ENCODE peak calls at places on chromosomes 7 and 10, in seven cellular contexts. T, D, H, B, U, G and V are unnamed samples. For H3K9me3, the result is how much of the 10 kb centered on the place peaks cover.

GRCh38 chr10:8416192-8416701 is 361.8 kb downstream of the GATA3 start:
- DNase-seq in H (no peak), G (no peak), U (no peak), T (no peak), D (no peak), B (no peak), V (no peak)

GRCh38 chr7:105769951-105770628 is 106.3 kb downstream of the ATXN7L1 start:
- DNase-seq in G (no peak), D (no peak), B (peak), U (no peak), T (no peak), H (no peak), V (no peak)

GRCh38 chr10:3043512-3044368 is 23.6 kb upstream of the PFKP start:
- DNase-seq in U (peak), D (peak), G (peak), H (peak), T (no peak), B (peak), V (peak)

GRCh38 chr10:32105782-32106382 is 49.7 kb upstream of the KIF5B start:
- DNase-seq in D (no peak), G (no peak), U (no peak), H (no peak), B (no peak), T (no peak), V (no peak)

GRCh38 chr7:155219947-155220769 is 77.5 kb upstream of the INSIG1 start:
- DNase-seq in H (no peak), D (peak), T (no peak), U (no peak), B (peak), G (no peak), V (no peak)

GRCh38 chr10:72030762-72031543 is 57.4 kb downstream of the SPOCK2 start:
- DNase-seq in D (no peak), B (no peak), H (peak), G (no peak), U (no peak), T (no peak), V (peak)

GRCh38 chr7:2242541-2243482 is 786 bp downstream of the NUDT1 start:
- DNase-seq in B (peak), U (no peak), H (no peak), G (peak), D (no peak), T (no peak), V (peak)

GRCh38 chr10:77892761-77893160 is 33.8 kb downstream of the DLG5 start:
- DNase-seq in H (no peak), D (no peak), B (no peak), U (no peak), T (no peak), G (no peak), V (no peak)

GRCh38 chr7:105621617-105622016 is 40.3 kb upstream of the EFCAB10 start:
- DNase-seq in B (peak), G (no peak), T (no peak), D (no peak), U (no peak), H (no peak), V (peak)

GRCh38 chr7:84803979-84804378 is 382.9 kb downstream of the SEMA3D start:
- DNase-seq in G (no peak), D (no peak), T (no peak), U (no peak), B (no peak), H (no peak), V (no peak)

GRCh38 chr7:29337628-29338116 is 143.1 kb downstream of the CHN2 start:
- DNase-seq in G (no peak), B (no peak), H (peak), T (no peak), U (no peak), D (no peak), V (no peak)

GRCh38 chr10:124392651-124393342 is 25.9 kb downstream of the OAT start:
- DNase-seq in B (no peak), D (no peak), G (no peak), T (no peak), U (no peak), H (peak), V (no peak)

DNA sequence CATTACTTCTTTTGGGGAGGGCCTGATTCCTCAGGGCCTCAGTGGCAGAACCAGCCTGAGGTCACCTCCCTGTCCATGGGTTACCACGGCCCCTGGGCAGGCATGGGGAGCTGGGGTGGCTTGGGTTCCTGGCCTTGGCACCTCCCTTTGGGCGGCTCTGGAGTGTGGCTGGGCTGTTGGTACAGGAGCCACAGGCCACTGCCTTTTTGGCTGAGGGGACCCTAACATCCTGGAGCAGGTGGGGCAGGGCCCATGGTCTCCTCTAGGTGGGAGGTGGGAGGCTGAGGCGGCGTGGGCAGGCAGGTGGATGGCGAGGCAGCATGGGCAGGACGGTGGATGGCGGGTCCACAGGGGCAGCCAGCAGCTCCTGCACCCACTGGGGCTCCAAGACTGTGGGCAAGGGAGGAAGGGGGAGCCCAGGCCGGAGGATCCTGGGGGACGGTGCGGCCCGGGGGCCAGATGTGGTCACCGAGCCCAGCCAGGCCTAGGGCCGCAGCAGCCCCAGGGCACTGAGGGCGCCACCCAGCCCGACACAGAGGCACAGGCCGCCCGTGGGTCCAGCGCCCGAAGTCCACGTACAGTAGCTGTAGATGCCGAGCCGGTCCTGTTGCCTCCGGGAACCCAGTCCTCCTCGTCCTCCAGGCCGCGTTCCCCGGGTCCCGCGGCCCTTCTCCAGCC is 2.4 kb upstream of the SYCE1 start:
- DNase-seq in G (no peak), T (no peak), D (no peak), H (no peak), B (no peak), U (no peak), V (no peak)
- H3K9me3 ChIP-seq in G (under half), T (under half), D (under half), H (under half), B (under half), U (under half), V (under half)

DNA sequence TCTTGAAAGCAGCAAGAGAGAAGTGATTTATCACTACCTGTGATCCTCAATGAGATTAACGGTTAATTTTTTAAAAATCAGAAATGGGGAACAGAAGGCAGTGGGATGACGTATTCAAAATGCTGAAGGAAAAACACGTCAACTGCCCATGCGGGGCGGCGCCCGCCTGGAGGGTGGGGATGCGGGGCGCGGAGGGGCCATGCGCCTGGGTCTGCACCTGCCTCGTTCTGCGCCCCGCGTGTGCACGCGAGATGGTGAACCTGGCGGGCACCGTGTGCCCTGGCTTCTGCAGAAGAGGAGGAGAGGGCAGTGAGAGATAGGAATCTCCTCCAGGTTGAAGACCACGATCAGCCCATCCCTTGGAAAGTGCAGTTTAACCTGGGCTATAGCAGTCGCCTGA is 79.3 kb upstream of the ZNF32 start:
- DNase-seq in U (no peak), D (no peak), H (no peak), B (no peak), G (no peak), T (no peak), V (no peak)
- H3K9me3 ChIP-seq in U (under half), D (under half), H (under half), B (under half), G (under half), T (under half), V (under half)

GRCh38 chr7:27241189-27242045 is 1.2 kb upstream of the EVX1 start:
- DNase-seq in D (no peak), H (no peak), G (no peak), B (no peak), U (no peak), T (no peak), V (no peak)
- H3K9me3 ChIP-seq in D (under half), H (under half), G (under half), B (under half), U (under half), T (under half), V (under half)

DNA sequence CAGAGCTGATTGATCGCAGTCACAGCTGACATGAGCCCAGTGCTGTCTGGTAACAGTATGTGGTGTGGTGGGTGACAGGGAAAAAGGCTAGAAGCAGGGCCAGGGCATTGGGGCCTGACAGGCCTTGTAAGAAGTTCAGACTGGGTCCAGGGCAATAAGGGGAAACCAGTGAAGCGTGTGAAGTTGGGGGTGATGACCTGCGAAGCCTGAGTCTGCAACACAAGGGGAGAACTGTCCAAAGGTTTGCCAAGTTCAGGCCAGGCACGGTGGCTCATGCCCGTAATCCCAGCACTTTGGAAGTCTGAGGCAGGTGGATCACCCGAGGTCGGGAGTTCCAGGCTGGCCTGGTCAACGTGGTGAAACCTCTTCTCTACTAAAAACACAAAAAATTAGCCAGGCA is 983.9 kb upstream of the ZNF722 start:
- DNase-seq in B (no peak), T (no peak), D (no peak), U (no peak), G (no peak), H (no peak), V (no peak)
- H3K9me3 ChIP-seq in B (under half), T (half or more), D (under half), U (under half), G (under half), H (under half), V (under half)

GRCh38 chr7:158084555-158084954 is 503.1 kb downstream of the PTPRN2 start:
- DNase-seq in B (no peak), D (no peak), H (no peak), G (no peak), U (no peak), T (no peak), V (no peak)
- H3K9me3 ChIP-seq in B (under half), D (under half), H (under half), G (under half), U (under half), T (half or more), V (under half)

GRCh38 chr7:52959878-52960660 is 75.4 kb upstream of the POM121L12 start:
- DNase-seq in T (no peak), B (no peak), U (no peak), D (no peak), G (no peak), H (no peak), V (no peak)
- H3K9me3 ChIP-seq in T (under half), B (under half), U (under half), D (under half), G (under half), H (under half), V (under half)

DNA sequence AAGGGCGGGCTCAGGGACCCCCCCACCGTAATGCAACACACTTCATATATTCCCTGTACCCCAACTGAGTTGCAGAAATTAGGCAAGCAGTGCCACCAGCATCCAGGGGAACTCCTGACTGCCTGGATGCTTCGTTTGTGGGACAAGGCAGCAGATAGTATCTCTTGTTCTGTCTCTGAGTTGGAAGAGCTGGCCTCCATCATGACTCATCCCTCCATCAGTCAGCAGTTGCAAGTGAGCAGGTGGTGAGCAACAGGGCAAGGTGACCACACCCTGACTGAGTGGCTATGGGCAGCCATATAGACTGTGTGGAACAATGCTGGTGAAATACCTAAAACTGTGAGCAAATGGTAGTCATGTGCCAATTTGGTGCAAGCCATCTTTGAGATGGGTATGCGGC is 22.8 kb upstream of the ADAMTS14 start:
- DNase-seq in G (peak), B (peak), H (no peak), D (no peak), U (no peak), T (no peak), V (no peak)
- H3K9me3 ChIP-seq in G (under half), B (under half), H (under half), D (under half), U (under half), T (under half), V (under half)

DNA sequence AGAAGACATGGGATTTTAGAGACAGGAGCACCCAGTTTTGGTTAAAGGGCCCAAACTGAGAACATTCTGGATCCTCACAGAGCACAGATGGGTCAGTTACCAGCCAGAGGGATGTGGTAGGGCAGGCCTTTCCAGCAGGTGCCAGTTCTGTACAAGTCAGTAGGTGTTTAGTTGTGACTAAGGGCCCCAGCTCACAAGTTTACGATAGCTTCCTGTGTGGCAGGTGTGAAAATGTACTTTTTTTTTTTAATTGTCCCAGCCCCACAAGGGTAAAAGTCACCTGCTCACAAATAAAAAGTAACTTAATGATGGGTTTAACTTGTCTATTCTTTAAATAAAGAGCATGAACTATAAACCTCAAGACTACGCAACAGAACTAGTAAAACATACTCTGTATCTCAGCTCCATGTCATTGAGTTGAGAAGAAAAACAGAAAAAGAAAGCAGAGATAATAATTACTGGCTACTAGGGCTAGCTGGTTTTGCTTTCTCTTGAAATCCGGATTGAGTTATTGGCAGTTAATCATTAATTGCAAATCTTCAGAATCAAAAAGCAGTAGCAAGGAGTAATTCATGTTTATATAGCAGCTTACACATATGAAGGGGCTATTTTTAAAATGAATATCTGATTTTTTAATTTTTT is 15.4 kb downstream of the NFE2L3 start:
- DNase-seq in G (no peak), D (no peak), H (no peak), B (no peak), T (no peak), U (no peak), V (no peak)
- H3K9me3 ChIP-seq in G (under half), D (under half), H (under half), B (under half), T (under half), U (under half), V (under half)

GRCh38 chr10:21826725-21827124 is 176.8 kb downstream of the DNAJC1 start:
- DNase-seq in H (no peak), D (no peak), G (no peak), B (no peak), U (no peak), T (no peak), V (no peak)

GRCh38 chr10:21823617-21824016 is 179.9 kb downstream of the DNAJC1 start:
- DNase-seq in H (no peak), G (no peak), U (no peak), T (no peak), B (no peak), D (no peak), V (no peak)

GRCh38 chr10:21827308-21827707 is 176.2 kb downstream of the DNAJC1 start:
- DNase-seq in T (no peak), G (no peak), H (no peak), D (no peak), B (no peak), U (no peak), V (no peak)

GRCh38 chr10:21825345-21825744 is 178.2 kb downstream of the DNAJC1 start:
- DNase-seq in U (no peak), T (no peak), D (no peak), G (no peak), H (no peak), B (peak), V (no peak)

GRCh38 chr10:21824409-21824808 is 179.1 kb downstream of the DNAJC1 start:
- DNase-seq in B (no peak), T (no peak), G (no peak), U (no peak), D (no peak), H (no peak), V (no peak)
- H3K9me3 ChIP-seq in B (under half), T (under half), G (under half), U (under half), D (under half), H (under half), V (under half)